ENCODE peak calls at places on chromosomes 12 and 14, in nine cellular contexts. T is C1 segment of cervical spinal cord; C is activated CD4-positive, alpha-beta T cell treated with anti-CD3 and anti-CD28 coated beads for 48 hours; R is effector memory CD8-positive, alpha-beta T cell; X is RPMI8226; Y is memory B cell; P is SW480; J is fibroblast of mammary gland; Z is stimulated activated naive CD4-positive, alpha-beta T cell treated with Interleukin-2 at 50 U/mL for 16 hours. L is an unnamed sample.

GRCh38 chr14:71556730-71557129 is 375.5 kb upstream of the RGS6 start:
- DNase-seq in P (no peak), X (no peak), C (no peak), R (no peak), Z (no peak), J (no peak), Y (no peak), T (no peak), L (no peak)

GRCh38 chr12:119659289-119659897 is 8.5 kb upstream of the PRKAB1 start:
- DNase-seq in Z (peak; percentile 17), X (peak; percentile 55), J (peak; percentile 35), R (peak; percentile 59), P (peak; percentile 42), C (peak; percentile 63), T (no peak), Y (peak; percentile 41), L (peak; percentile 35)

GRCh38 chr12:95574799-95575452 is 23.6 kb upstream of the USP44 start:
- DNase-seq in T (no peak), X (no peak), Y (no peak), R (no peak), Z (no peak), J (peak; percentile 51), C (no peak), P (peak; percentile 61), L (no peak)

GRCh38 chr12:103782399-103782798 is 58.6 kb downstream of the NT5DC3 start:
- DNase-seq in P (no peak), T (no peak), J (no peak), R (no peak), Y (no peak), Z (no peak), X (no peak), C (no peak), L (no peak)

GRCh38 chr14:53842938-53843337 is 113.7 kb downstream of the BMP4 start:
- DNase-seq in C (no peak), R (no peak), Z (no peak), P (no peak), J (no peak), Y (no peak), X (no peak), T (no peak), L (no peak)

GRCh38 chr14:88597038-88597437 is 34.2 kb downstream of the ZC3H14 start:
- DNase-seq in X (no peak), Z (no peak), P (no peak), J (no peak), C (no peak), Y (no peak), T (no peak), R (no peak), L (no peak)

GRCh38 chr12:124506145-124506831 is 61.1 kb downstream of the NCOR2 start:
- DNase-seq in J (peak; percentile 64), C (no peak), P (no peak), Y (no peak), T (no peak), Z (no peak), X (no peak), R (no peak), L (no peak)

GRCh38 chr14:77980475-77981321 is 180.8 kb downstream of the ADCK1 start:
- DNase-seq in Y (no peak), P (peak; percentile 50), R (no peak), C (peak; percentile 4), T (no peak), J (no peak), X (peak; percentile 10), Z (no peak), L (no peak)

GRCh38 chr12:48972213-48973021 is 882 bp upstream of the WNT10B start:
- DNase-seq in T (no peak), Y (no peak), Z (peak; percentile 26), X (no peak), C (peak; percentile 55), P (no peak), R (no peak), J (no peak), L (no peak)

GRCh38 chr14:104307627-104308401 is 169.4 kb downstream of the KIF26A start:
- DNase-seq in J (no peak), X (no peak), Z (no peak), C (no peak), R (no peak), Y (no peak), T (no peak), P (no peak), L (no peak)